ENCODE peak calls at places on chromosomes 1 and 21, in eight cellular contexts. I is SW480, Q is HuH-7.5, D is head of caudate nucleus, O is GM12892, C is NCI-H1417 treated with DMSO at 0.1 percent for 48 hours, G is activated T-helper 1 cell treated with Interleukin-2 at 50 U/mL for 16 hours, S is spleen. P is an unnamed sample.

GRCh38 chr1:77319036-77319705 is 37.4 kb downstream of the AK5 start:
- DNase-seq in G (no peak), S (no peak), I (no peak), D (no peak), C (no peak), O (no peak), Q (no peak), P (no peak)

GRCh38 chr1:227756172-227756959 is 21.1 kb downstream of the SNAP47 start:
- DNase-seq in S (no peak), D (no peak), Q (no peak), G (no peak), I (no peak), O (no peak), C (no peak), P (no peak)

GRCh38 chr1:7409278-7409677 is 361.8 kb upstream of the VAMP3 start:
- DNase-seq in G (no peak), I (peak; percentile 12), S (peak; percentile 56), D (no peak), C (no peak), Q (no peak), O (no peak), P (peak; percentile 1)

GRCh38 chr1:58895082-58895481 is 111.2 kb upstream of the JUN start:
- DNase-seq in Q (no peak), D (no peak), C (no peak), G (no peak), I (no peak), O (no peak), S (no peak), P (no peak)

GRCh38 chr1:41319106-41319755 is 42.0 kb upstream of the FOXO6 start:
- DNase-seq in D (no peak), O (no peak), I (no peak), S (no peak), C (no peak), Q (no peak), G (no peak), P (no peak)

GRCh38 chr21:45894107-45894810 is 87.3 kb upstream of the COL6A1 start:
- DNase-seq in I (no peak), D (no peak), S (peak; percentile 63), Q (no peak), G (no peak), C (no peak), O (no peak), P (no peak)

GRCh38 chr1:165207774-165208359 is 148.6 kb downstream of the LMX1A start:
- DNase-seq in O (no peak), C (no peak), Q (no peak), D (no peak), I (no peak), S (no peak), G (no peak), P (no peak)

GRCh38 chr1:119631433-119632102 is 16.5 kb downstream of the ZNF697 start:
- DNase-seq in Q (peak; percentile 54), I (no peak), S (peak; percentile 87), O (peak; percentile 29), C (no peak), D (peak; percentile 50), G (no peak), P (no peak)

GRCh38 chr1:161100534-161100933 is 2.4 kb downstream of the KLHDC9 start:
- DNase-seq in C (no peak), S (no peak), I (no peak), Q (no peak), O (no peak), G (no peak), D (no peak), P (no peak)

GRCh38 chr1:237570530-237570929 is 320.2 kb downstream of the ZP4 start:
- DNase-seq in C (no peak), I (no peak), G (no peak), O (no peak), Q (no peak), D (no peak), S (no peak), P (no peak)

GRCh38 chr1:93079685-93080141 is 630 bp downstream of the MTF2 start:
- DNase-seq in D (peak; percentile 29), I (peak; percentile 32), C (no peak), G (no peak), Q (no peak), O (no peak), S (peak; percentile 79), P (no peak)

GRCh38 chr1:203464226-203464625 is 11.4 kb upstream of the PRELP start:
- DNase-seq in O (no peak), S (no peak), C (no peak), D (no peak), Q (no peak), G (no peak), I (no peak), P (no peak)

GRCh38 chr1:243487649-243488227 is 231.9 kb downstream of the SDCCAG8 start:
- DNase-seq in O (no peak), C (no peak), Q (no peak), D (no peak), I (no peak), G (no peak), S (no peak), P (no peak)

GRCh38 chr1:225470691-225471452 is 43.0 kb upstream of the LBR start:
- DNase-seq in I (no peak), G (no peak), Q (no peak), D (no peak), S (peak; percentile 72), C (no peak), O (no peak), P (no peak)

GRCh38 chr1:118934706-118935105 is 53.4 kb downstream of the TBX15 start:
- DNase-seq in Q (no peak), O (no peak), D (no peak), S (no peak), G (no peak), C (no peak), I (no peak), P (no peak)

GRCh38 chr21:15057290-15057689 is 7.5 kb downstream of the NRIP1 start:
- DNase-seq in O (no peak), G (no peak), C (no peak), I (no peak), D (no peak), Q (no peak), S (no peak), P (no peak)

GRCh38 chr1:45302505-45303331 is 24.0 kb upstream of the HPDL start:
- DNase-seq in O (no peak), C (no peak), Q (no peak), G (no peak), D (no peak), S (no peak), I (no peak), P (no peak)

GRCh38 chr21:36639769-36640168 is 59.1 kb upstream of the SIM2 start:
- DNase-seq in S (no peak), Q (no peak), O (no peak), D (no peak), G (no peak), C (no peak), I (no peak), P (no peak)

GRCh38 chr1:17405898-17406759 is 33.3 kb downstream of the RCC2 start:
- DNase-seq in C (no peak), S (peak; percentile 88), D (peak; percentile 67), O (peak; percentile 83), Q (peak; percentile 83), G (no peak), I (peak; percentile 52), P (peak; percentile 78)

GRCh38 chr1:147837845-147838363 is 64.7 kb upstream of the GJA8 start:
- DNase-seq in D (no peak), C (no peak), G (no peak), S (no peak), Q (no peak), I (no peak), O (no peak), P (no peak)

P was measured in GM12891.